ENCODE peak calls at places on chromosome 18, in six cellular contexts. V, X, P, B, C and J are unnamed samples.

GRCh38 chr18:13577091-13577697 is 149.2 kb downstream of the FAM210A start:
- DNase-seq in V (no peak), X (no peak), P (peak), B (no peak), C (no peak), J (no peak)

GRCh38 chr18:23228102-23229051 is 93.1 kb downstream of the CABLES1 start:
- DNase-seq in V (no peak), X (no peak), P (peak), B (no peak), C (no peak), J (no peak)

GRCh38 chr18:63158676-63159291 is 160.8 kb downstream of the BCL2 start:
- DNase-seq in V (no peak), X (no peak), P (no peak), B (no peak), C (no peak), J (no peak)

GRCh38 chr18:74715306-74715705 is 117.6 kb downstream of the ZNF407 start:
- DNase-seq in V (no peak), X (no peak), P (no peak), B (no peak), C (no peak), J (no peak)

GRCh38 chr18:63258749-63259580 is 60.6 kb downstream of the BCL2 start:
- DNase-seq in V (no peak), X (no peak), P (no peak), B (no peak), C (no peak), J (no peak)

GRCh38 chr18:7000484-7001096 is 117.0 kb downstream of the LAMA1 start:
- DNase-seq in V (no peak), X (no peak), P (peak), B (no peak), C (peak), J (no peak)

GRCh38 chr18:48719988-48720654 is 181.3 kb downstream of the CTIF start:
- DNase-seq in V (no peak), X (no peak), P (no peak), B (peak), C (no peak), J (no peak)

GRCh38 chr18:49547701-49548100 is 14.2 kb upstream of the LIPG start:
- DNase-seq in V (no peak), X (no peak), P (peak), B (no peak), C (no peak), J (no peak)

GRCh38 chr18:55735199-55735855 is 147.3 kb upstream of the TCF4 start:
- DNase-seq in V (no peak), X (no peak), P (no peak), B (no peak), C (no peak), J (no peak)

GRCh38 chr18:41170346-41170745 is 784.7 kb upstream of the PIK3C3 start:
- DNase-seq in V (no peak), X (no peak), P (peak), B (no peak), C (no peak), J (no peak)

GRCh38 chr18:52319423-52319822 is 20.6 kb upstream of the DCC start:
- DNase-seq in V (peak), X (peak), P (peak), B (no peak), C (no peak), J (no peak)
- TF ChIP-seq CTCF in V (no peak), X (no peak), P (no peak), B (no peak), C (no peak), J (no peak)

GRCh38 chr18:58088723-58089074 is 44.7 kb downstream of the NEDD4L start:
- DNase-seq in V (no peak), X (no peak), P (no peak), B (no peak), C (no peak), J (no peak)

GRCh38 chr18:58093311-58093790 is 49.3 kb downstream of the NEDD4L start:
- DNase-seq in V (no peak), X (no peak), P (no peak), B (no peak), C (no peak), J (no peak)

GRCh38 chr18:58095251-58095650 is 51.2 kb downstream of the NEDD4L start:
- DNase-seq in V (peak), X (peak), P (no peak), B (no peak), C (peak), J (no peak)

GRCh38 chr18:58087928-58088722 is 44.1 kb downstream of the NEDD4L start:
- DNase-seq in V (no peak), X (no peak), P (no peak), B (no peak), C (no peak), J (no peak)

GRCh38 chr18:58091099-58091611 is 47.1 kb downstream of the NEDD4L start:
- DNase-seq in V (no peak), X (no peak), P (no peak), B (no peak), C (no peak), J (no peak)
- TF ChIP-seq CTCF in V (no peak), X (no peak), P (no peak), B (no peak), C (no peak), J (no peak)

GRCh38 chr18:44458777-44459176 is 221.9 kb upstream of the SETBP1 start:
- DNase-seq in V (no peak), X (no peak), P (peak), B (no peak), C (no peak), J (no peak)
- TF ChIP-seq CTCF in V (no peak), X (no peak), P (peak), B (no peak), C (no peak), J (no peak)

DNA sequence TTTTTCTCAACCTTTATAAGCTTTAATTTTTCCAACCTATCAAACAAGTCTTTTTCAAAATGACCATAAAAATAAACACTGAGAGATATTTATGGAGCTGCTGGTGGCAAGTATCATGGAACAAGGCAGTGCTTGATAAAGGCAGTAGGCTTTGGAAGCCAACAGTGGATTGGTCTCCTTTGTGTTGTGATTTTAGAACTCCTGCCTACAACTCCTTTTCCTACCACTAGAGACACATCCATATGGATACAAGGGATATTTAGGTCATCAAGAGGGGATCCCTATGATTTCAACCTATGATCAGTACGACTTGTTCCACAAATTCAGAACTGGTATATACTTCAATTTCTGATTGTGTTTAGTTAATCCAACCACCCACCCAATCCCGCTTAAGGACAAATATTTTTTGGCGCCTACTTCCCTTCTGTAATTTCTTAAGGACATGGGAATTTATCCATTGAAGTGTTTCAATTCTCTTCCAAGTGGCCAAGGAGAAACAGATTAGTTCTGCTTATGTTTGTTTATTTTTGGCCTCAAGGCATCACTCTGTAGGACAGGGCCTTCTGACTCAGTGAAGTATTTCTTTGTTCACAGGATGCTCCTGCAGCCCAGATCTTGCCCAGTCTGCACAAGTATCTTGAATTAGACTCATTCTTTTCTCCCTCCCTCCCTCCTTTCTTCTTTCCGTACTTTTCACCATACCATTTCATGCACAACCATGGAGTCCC is 2119.6 kb upstream of the PIK3C3 start:
- DNase-seq in V (no peak), X (no peak), P (peak), B (no peak), C (no peak), J (no peak)
- TF ChIP-seq CTCF in V (no peak), X (no peak), P (no peak), B (no peak), C (peak), J (no peak)

GRCh38 chr18:46341989-46342525 is 237.9 kb downstream of the HAUS1 start:
- DNase-seq in V (no peak), X (no peak), P (no peak), B (no peak), C (no peak), J (no peak)

GRCh38 chr18:46343456-46343855 is 239.3 kb downstream of the HAUS1 start:
- DNase-seq in V (no peak), X (no peak), P (no peak), B (no peak), C (no peak), J (no peak)

GRCh38 chr18:46344416-46345180 is 240.4 kb downstream of the HAUS1 start:
- DNase-seq in V (no peak), X (no peak), P (no peak), B (no peak), C (no peak), J (no peak)

GRCh38 chr18:46345181-46345465 is 240.9 kb downstream of the HAUS1 start:
- DNase-seq in V (no peak), X (no peak), P (no peak), B (no peak), C (no peak), J (no peak)

DNA sequence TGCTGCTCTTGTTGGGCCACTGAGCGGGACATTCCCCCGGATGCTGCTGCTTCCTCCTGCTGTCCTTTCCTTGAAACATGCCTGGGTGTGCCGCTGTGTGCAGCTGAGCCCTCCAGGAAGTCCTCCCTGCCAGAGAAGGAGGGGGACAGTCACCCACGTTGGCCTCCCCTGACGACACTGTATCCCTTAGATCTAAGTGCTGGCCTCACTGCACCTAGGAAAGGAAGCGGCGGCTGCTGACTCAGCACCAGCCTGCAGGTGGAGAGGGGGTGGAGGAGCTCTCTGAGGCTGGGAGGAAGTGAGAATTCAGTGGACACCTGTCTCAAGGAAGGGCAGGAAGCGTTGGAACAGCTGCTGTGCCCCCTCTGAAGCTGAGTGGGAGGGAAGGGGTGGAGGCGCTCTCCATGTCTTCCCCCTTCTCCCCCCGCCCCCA is 239.8 kb downstream of the HAUS1 start:
- DNase-seq in V (no peak), X (peak), P (no peak), B (no peak), C (no peak), J (peak)
- TF ChIP-seq CTCF in V (no peak), X (no peak), P (no peak), B (no peak), C (no peak), J (no peak)

GRCh38 chr18:2135309-2135708 is 436.0 kb downstream of the METTL4 start:
- DNase-seq in V (no peak), X (no peak), P (no peak), B (no peak), C (peak), J (no peak)

GRCh38 chr18:2139676-2140075 is 431.6 kb downstream of the METTL4 start:
- DNase-seq in V (no peak), X (no peak), P (peak), B (no peak), C (no peak), J (no peak)

GRCh38 chr18:2134364-2134763 is 436.9 kb downstream of the METTL4 start:
- DNase-seq in V (no peak), X (no peak), P (peak), B (no peak), C (no peak), J (no peak)
- TF ChIP-seq CTCF in V (no peak), X (no peak), P (peak), B (peak), C (no peak), J (no peak)

DNA sequence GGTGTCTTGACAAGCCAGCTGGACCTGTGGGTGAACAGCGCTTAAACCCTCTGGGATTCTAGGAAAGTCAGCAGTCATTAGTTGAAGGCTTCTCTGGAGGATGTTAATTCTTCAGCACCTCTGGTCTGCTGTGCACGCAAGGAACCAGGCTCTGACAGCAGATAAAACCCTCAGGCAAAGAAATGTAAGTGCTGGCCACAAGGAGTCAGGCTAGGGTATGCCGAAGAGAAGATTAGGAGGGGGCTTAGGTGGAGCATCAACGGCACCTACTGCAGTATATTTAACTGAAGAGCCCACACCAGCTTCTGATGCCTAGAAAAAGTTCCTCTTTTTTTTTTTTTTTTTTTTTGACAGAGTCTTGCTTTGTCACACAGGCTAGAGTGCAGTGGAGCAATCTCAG is 304.2 kb upstream of the MC4R start:
- DNase-seq in V (no peak), X (no peak), P (no peak), B (no peak), C (peak), J (no peak)
- TF ChIP-seq CTCF in V (peak), X (no peak), P (no peak), B (no peak), C (peak), J (no peak)

DNA sequence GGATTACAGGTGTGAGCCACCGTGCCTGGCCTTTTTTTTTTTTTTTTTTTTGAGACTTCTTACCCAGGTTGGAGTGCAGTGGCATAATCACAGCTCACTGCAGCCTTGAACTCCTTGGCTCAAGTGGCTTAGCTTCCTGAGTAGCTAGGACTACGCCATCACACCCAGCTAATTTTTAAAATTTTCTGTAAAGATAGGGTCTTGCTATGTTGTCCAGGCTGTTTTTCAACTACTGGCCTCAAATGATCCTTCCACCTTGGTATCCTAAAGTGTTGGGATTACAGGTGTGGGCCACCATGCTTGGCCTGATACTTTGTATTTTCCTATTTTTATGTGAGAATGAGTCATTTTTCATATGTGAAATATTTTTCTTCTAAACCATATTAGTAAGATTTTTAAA is 13.7 kb downstream of the ELP2 start:
- DNase-seq in V (no peak), X (no peak), P (no peak), B (no peak), C (no peak), J (no peak)
- TF ChIP-seq CTCF in V (no peak), X (no peak), P (no peak), B (no peak), C (no peak), J (no peak)